ENCODE peak calls at places on chromosomes 4 and X, in six cellular contexts. P is right lobe of liver, F is A549, J is HCT116, K is heart left ventricle, S is transverse colon. I is an unnamed sample.
A peak's percentile ranks its signal among the peaks of the same experiment; 100 is the strongest.

GRCh38 chr4:102358128-102358527 is 12.8 kb upstream of the SLC39A8 start:
- DNase-seq in F (no peak), J (no peak), S (no peak), P (no peak), K (no peak), I (no peak)

GRCh38 chr4:64756016-64756415 is 346.8 kb upstream of the TECRL start:
- DNase-seq in S (no peak), K (no peak), J (no peak), F (no peak), P (no peak), I (peak; percentile 50)

GRCh38 chrX:152915541-152916241 is 17.8 kb downstream of the ZNF185 start:
- DNase-seq in J (peak; percentile 18), P (no peak), F (peak; percentile 51), K (no peak), S (no peak), I (peak; percentile 55)

GRCh38 chrX:45623266-45623665 is 422.6 kb upstream of the DIPK2B start:
- DNase-seq in J (no peak), S (no peak), F (no peak), K (no peak), P (no peak), I (no peak)

GRCh38 chr4:181194096-181194495 is 1049.1 kb upstream of the TENM3 start:
- DNase-seq in J (no peak), F (no peak), P (no peak), K (no peak), S (no peak), I (no peak)

GRCh38 chr4:165394275-165394674 is 15.5 kb downstream of the CPE start:
- DNase-seq in P (no peak), J (no peak), K (no peak), F (no peak), S (no peak), I (no peak)

GRCh38 chrX:137234651-137235402 is 201.0 kb upstream of the GPR101 start:
- DNase-seq in S (no peak), F (no peak), P (no peak), J (no peak), K (no peak), I (no peak)

GRCh38 chr4:69523385-69524132 is 27.9 kb upstream of the UGT2B4 start:
- DNase-seq in S (no peak), P (no peak), J (no peak), F (no peak), K (no peak), I (no peak)

GRCh38 chr4:90226734-90227133 is 99.5 kb downstream of the CCSER1 start:
- DNase-seq in F (no peak), K (no peak), P (no peak), J (no peak), S (no peak), I (no peak)

GRCh38 chr4:130722370-130722769 is 1626.4 kb downstream of the C4orf33 start:
- DNase-seq in S (no peak), J (no peak), K (no peak), P (no peak), F (no peak), I (peak; percentile 4)

GRCh38 chr4:59518005-59518823 is 1681.9 kb upstream of the ADGRL3 start:
- DNase-seq in J (no peak), S (no peak), K (no peak), P (no peak), F (no peak), I (no peak)

GRCh38 chr4:136136566-136136965 is 1395.7 kb downstream of the PCDH18 start:
- DNase-seq in F (no peak), K (no peak), P (no peak), J (no peak), S (no peak), I (no peak)

GRCh38 chrX:129772796-129773431 is 6.8 kb upstream of the SASH3 start:
- DNase-seq in K (peak; percentile 52), S (peak; percentile 82), J (no peak), F (no peak), P (peak; percentile 75), I (peak; percentile 95)

GRCh38 chr4:960736-961650 is 12.4 kb downstream of the DGKQ start:
- DNase-seq in J (no peak), F (no peak), P (no peak), K (no peak), S (no peak), I (no peak)

GRCh38 chr4:154743683-154744340 is at the start of gene LRAT:
- DNase-seq in P (peak; percentile 57), F (peak; percentile 69), S (peak; percentile 72), J (peak; percentile 54), K (no peak), I (no peak)

GRCh38 chr4:187118166-187118565 is 394.5 kb upstream of the FAT1 start:
- DNase-seq in K (no peak), S (no peak), F (no peak), P (no peak), J (no peak), I (no peak)

GRCh38 chrX:130395341-130395740 is 6.4 kb upstream of the RBMX2 start:
- DNase-seq in S (no peak), K (no peak), P (no peak), F (no peak), J (no peak), I (no peak)

GRCh38 chr4:34293459-34293858 is 1950.9 kb downstream of the ARAP2 start:
- DNase-seq in K (no peak), S (no peak), J (peak; percentile 72), P (no peak), F (no peak), I (no peak)

GRCh38 chr4:88533088-88533790 is 9.7 kb upstream of the PYURF start:
- DNase-seq in K (no peak), F (no peak), S (no peak), P (no peak), J (no peak), I (no peak)

GRCh38 chr4:102196221-102196620 is 149.1 kb downstream of the SLC39A8 start:
- DNase-seq in P (no peak), F (no peak), J (no peak), K (no peak), S (no peak), I (peak; percentile 21)

GRCh38 chrX:122241959-122242358 is 942.1 kb upstream of the GRIA3 start:
- DNase-seq in J (no peak), P (no peak), S (no peak), F (no peak), K (no peak), I (no peak)
- TF ChIP-seq POLR2A in J (no peak), P (no peak), S (no peak), F (no peak), K (no peak), I (no peak)

GRCh38 chr4:153520871-153521329 is 54.7 kb downstream of the TMEM131L start:
- DNase-seq in S (no peak), J (no peak), F (no peak), K (no peak), P (no peak), I (peak; percentile 97)
- TF ChIP-seq POLR2A in S (no peak), J (no peak), F (no peak), K (no peak), P (no peak), I (no peak)

GRCh38 chr4:77861500-77861899 is 1.1 kb upstream of the MRPL1 start:
- DNase-seq in J (no peak), P (no peak), S (no peak), F (no peak), K (no peak), I (no peak)

GRCh38 chr4:77859256-77859655 is 3.4 kb upstream of the MRPL1 start:
- DNase-seq in P (no peak), J (no peak), S (no peak), F (no peak), K (no peak), I (no peak)

GRCh38 chr4:77865259-77865658 is 2.6 kb downstream of the MRPL1 start:
- DNase-seq in F (no peak), J (no peak), P (no peak), K (no peak), S (no peak), I (no peak)

DNA sequence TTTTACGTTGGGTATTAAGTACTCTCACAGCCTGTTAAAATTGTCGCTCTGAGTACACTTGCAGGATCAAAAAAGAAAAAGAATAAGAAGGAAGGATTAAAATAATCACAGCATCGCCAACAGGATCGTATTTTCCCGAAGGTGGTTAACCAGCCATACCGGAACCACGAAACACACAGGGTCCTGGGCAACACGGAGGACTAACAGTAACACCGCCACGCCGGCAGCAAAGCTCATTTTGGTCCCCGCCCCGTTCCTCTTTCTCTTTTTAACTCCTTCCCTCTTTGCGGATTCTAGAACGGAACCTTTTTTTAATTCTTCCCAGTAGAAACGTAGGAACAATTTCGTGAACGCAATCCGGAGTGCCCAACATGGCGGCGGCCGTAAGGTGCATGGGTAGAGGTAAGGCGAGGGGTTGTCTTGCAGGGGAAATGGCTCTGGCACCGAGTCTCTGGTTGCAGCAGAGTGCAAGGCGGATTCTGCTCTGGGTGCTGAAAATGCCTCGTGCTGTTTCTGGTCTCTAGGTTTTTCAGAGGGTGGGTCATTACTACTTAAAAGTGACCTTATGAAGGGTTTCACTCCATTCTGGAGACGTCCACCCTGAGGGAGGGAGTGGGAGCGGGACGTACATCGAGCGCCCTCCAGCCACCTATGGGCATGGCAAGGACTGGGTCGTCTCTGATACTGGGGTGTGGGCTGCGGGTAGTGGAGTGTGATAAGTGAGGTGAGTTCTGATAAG is at the start of gene MRPL1:
- DNase-seq in S (peak; percentile 91), F (peak; percentile 74), P (peak; percentile 83), K (peak; percentile 91), J (peak; percentile 95), I (peak; percentile 96)
- TF ChIP-seq POLR2A in S (peak; percentile 75), F (peak; percentile 89), P (peak; percentile 85), K (no peak), J (peak; percentile 87), I (peak; percentile 71)

DNA sequence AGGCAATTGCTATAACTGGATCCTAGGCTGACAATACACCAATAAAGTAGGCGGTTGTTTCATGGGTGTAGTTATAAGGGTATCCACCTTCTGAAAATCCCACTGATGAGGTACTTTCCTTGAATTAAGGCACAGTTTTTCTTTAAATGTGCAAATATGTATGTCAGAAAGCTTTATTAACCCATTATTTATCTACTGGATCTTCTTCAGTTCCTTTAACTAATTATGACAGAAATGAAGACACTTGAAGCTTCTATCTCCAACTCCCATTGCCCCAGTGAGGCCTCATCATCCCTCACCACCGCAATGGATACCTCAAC is 159.6 kb upstream of the KLF3 start:
- DNase-seq in P (no peak), K (no peak), F (no peak), S (no peak), J (no peak), I (no peak)
- TF ChIP-seq POLR2A in P (no peak), K (no peak), F (no peak), S (no peak), J (no peak), I (no peak)

I was measured in NB4.